ENCODE peak calls at places on chromosomes 13 and 19, in four cellular contexts. One of them, this sample, is unnamed.

GRCh38 chr13:27476943-27477681 is 26.7 kb upstream of the MTIF3 start:
- DNase-seq in HepG2: peak; percentile 76
- DNase-seq in H1: no peak
- DNase-seq in K562: no peak
- DNase-seq in this sample: peak; percentile 8

GRCh38 chr19:12786149-12786870 is 5.0 kb upstream of the JUNB start:
- DNase-seq in HepG2: no peak
- DNase-seq in H1: no peak
- DNase-seq in K562: no peak
- DNase-seq in this sample: no peak

GRCh38 chr13:77698211-77699058 is 948 bp downstream of the SLAIN1 start:
- DNase-seq in HepG2: no peak
- DNase-seq in H1: no peak
- DNase-seq in K562: peak; percentile 1
- DNase-seq in this sample: peak; percentile 31

GRCh38 chr19:46603195-46603637 is 2.1 kb downstream of the CALM3 start:
- DNase-seq in HepG2: peak; percentile 85
- DNase-seq in H1: no peak
- DNase-seq in K562: peak; percentile 55
- DNase-seq in this sample: no peak

GRCh38 chr19:16338470-16339360 is 14.1 kb downstream of the KLF2 start:
- DNase-seq in HepG2: peak; percentile 28
- DNase-seq in H1: no peak
- DNase-seq in K562: no peak
- DNase-seq in this sample: peak; percentile 86

GRCh38 chr13:70391678-70392077 is 283.4 kb upstream of the KLHL1 start:
- DNase-seq in HepG2: peak; percentile 14
- DNase-seq in H1: peak; percentile 27
- DNase-seq in K562: no peak
- DNase-seq in this sample: no peak

GRCh38 chr13:40456397-40456958 is 210.0 kb downstream of the FOXO1 start:
- DNase-seq in HepG2: no peak
- DNase-seq in H1: no peak
- DNase-seq in K562: no peak
- DNase-seq in this sample: no peak

GRCh38 chr13:35855531-35856019 is 275.6 kb downstream of the DCLK1 start:
- DNase-seq in HepG2: no peak
- DNase-seq in H1: peak; percentile 89
- DNase-seq in K562: no peak
- DNase-seq in this sample: no peak

GRCh38 chr13:57630661-57631606 is 610 bp upstream of the PCDH17 start:
- DNase-seq in HepG2: no peak
- DNase-seq in H1: no peak
- DNase-seq in K562: no peak
- DNase-seq in this sample: peak; percentile 50

GRCh38 chr13:80884031-80884785 is 543.3 kb upstream of the SPRY2 start:
- DNase-seq in HepG2: no peak
- DNase-seq in H1: no peak
- DNase-seq in K562: peak; percentile 4
- DNase-seq in this sample: no peak

GRCh38 chr19:8806661-8807060 is 25.4 kb downstream of the ZNF558 start:
- DNase-seq in HepG2: no peak
- DNase-seq in H1: no peak
- DNase-seq in K562: no peak
- DNase-seq in this sample: no peak

GRCh38 chr19:35074426-35075201 is 33.1 kb downstream of the HPN start:
- DNase-seq in HepG2: no peak
- DNase-seq in H1: no peak
- DNase-seq in K562: no peak
- DNase-seq in this sample: no peak

GRCh38 chr13:98664047-98664446 is 87.1 kb upstream of the STK24 start:
- DNase-seq in HepG2: no peak
- DNase-seq in H1: no peak
- DNase-seq in K562: no peak
- DNase-seq in this sample: no peak

GRCh38 chr13:57970404-57970803 is 338.9 kb downstream of the PCDH17 start:
- DNase-seq in HepG2: no peak
- DNase-seq in H1: no peak
- DNase-seq in K562: no peak
- DNase-seq in this sample: no peak

GRCh38 chr19:890831-891230 is 2.2 kb downstream of the MED16 start:
- DNase-seq in HepG2: no peak
- DNase-seq in H1: no peak
- DNase-seq in K562: no peak
- DNase-seq in this sample: no peak
- H3K9ac ChIP-seq in HepG2: no peak overlapping the region
- H3K9ac ChIP-seq in H1: no peak overlapping the region
- H3K9ac ChIP-seq in K562: no peak overlapping the region
- H3K9ac ChIP-seq in this sample: no peak overlapping the region

GRCh38 chr13:112248406-112248760 is 127.8 kb upstream of the SPACA7 start:
- DNase-seq in HepG2: no peak
- DNase-seq in H1: no peak
- DNase-seq in K562: no peak
- DNase-seq in this sample: no peak

GRCh38 chr13:112245959-112246358 is 130.2 kb upstream of the SPACA7 start:
- DNase-seq in HepG2: no peak
- DNase-seq in H1: no peak
- DNase-seq in K562: no peak
- DNase-seq in this sample: no peak

GRCh38 chr13:112247471-112248405 is 128.4 kb upstream of the SPACA7 start:
- DNase-seq in HepG2: no peak
- DNase-seq in H1: no peak
- DNase-seq in K562: no peak
- DNase-seq in this sample: no peak

GRCh38 chr13:112245179-112245724 is 130.9 kb upstream of the SPACA7 start:
- DNase-seq in HepG2: no peak
- DNase-seq in H1: no peak
- DNase-seq in K562: no peak
- DNase-seq in this sample: no peak

DNA sequence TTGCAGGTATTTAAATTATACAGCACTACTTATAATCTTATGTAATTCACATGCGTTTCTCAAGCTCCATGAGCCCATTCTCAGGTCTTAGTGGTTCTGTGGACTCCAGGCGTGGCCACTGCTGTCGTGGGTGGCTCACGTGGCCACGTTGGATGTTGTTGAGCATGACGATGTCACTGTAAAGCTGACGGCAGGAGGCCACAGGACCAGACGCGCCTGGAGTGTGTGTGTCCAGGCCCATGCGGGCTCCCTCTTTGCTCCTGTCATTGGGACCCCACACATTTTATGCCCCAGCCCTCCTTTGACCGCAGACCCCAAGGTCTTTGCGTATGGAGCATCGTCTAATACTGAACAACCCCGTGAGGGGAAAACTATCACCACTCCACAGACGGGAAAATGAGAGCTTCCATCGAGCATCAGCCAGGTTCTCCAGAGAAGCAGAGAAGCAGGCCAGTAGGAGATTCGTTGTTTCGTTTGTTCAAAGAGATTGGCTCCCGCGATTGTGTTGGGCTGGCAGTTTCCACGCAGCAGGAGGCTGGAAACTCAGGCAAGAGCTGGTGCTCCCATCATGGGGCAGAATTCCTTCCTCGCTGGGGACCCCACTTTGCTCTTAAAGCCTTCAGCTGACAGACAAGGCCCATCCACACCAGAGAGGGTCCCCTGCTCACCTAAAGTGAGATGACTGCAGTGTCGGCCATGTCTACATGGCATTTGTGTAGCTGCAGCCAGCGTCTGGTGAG is 129.3 kb upstream of the SPACA7 start:
- DNase-seq in HepG2: no peak
- DNase-seq in H1: no peak
- DNase-seq in K562: no peak
- DNase-seq in this sample: no peak
- TF ChIP-seq JUN in HepG2: no peak
- TF ChIP-seq JUN in H1: no peak
- TF ChIP-seq JUN in K562: no peak
- TF ChIP-seq JUN in this sample: no peak

DNA sequence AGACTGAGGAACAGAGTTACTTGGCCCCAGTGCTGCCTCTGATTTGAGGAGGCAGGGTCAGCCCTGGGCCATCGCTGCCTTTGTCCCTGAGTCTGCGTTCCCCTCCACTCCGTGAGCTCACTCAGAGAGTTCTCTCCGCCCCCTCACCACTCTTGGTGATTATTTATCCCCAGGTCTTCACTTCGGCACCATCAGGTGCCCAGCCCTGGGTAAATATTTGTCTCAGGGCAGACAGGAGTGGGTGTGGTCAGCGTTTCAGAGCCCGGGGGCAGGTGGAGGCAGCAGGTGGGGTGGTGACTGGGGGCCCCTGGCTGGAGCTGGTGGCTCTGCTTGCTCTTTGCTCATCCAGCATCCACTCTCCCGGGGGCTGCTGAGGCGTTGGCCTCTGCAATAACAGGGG is 20.6 kb downstream of the PPP1R37 start:
- DNase-seq in HepG2: peak; percentile 66
- DNase-seq in H1: no peak
- DNase-seq in K562: no peak
- DNase-seq in this sample: no peak
- H3K9ac ChIP-seq in HepG2: no peak overlapping the region
- H3K9ac ChIP-seq in H1: no peak overlapping the region
- H3K9ac ChIP-seq in K562: no peak overlapping the region
- H3K9ac ChIP-seq in this sample: no peak overlapping the region

GRCh38 chr13:60152114-60152513 is 11.6 kb downstream of the DIAPH3 start:
- DNase-seq in HepG2: no peak
- DNase-seq in H1: no peak
- DNase-seq in K562: no peak
- DNase-seq in this sample: no peak
- TF ChIP-seq JUN in HepG2: no peak
- TF ChIP-seq JUN in H1: no peak
- TF ChIP-seq JUN in K562: no peak
- TF ChIP-seq JUN in this sample: no peak

DNA sequence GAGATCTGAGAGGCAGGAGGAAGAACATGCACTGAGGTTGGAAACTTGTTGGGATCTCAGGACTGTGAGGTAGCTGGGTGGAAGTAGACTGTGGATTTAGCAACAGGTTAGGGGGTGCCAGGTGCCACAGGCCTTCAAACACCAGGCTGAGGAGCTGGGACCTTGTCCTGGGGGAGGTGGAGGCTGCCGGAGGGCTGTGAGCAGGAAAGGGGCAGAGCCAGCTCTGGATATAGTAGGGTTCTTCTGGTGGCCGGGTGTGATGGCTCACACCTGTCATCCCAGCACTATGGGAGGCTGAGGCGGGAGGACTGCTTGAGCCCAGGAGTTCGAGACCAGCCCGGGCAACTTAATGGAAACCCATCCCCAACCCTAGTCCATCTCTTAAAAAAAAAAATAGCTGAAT is 3.1 kb downstream of the FUZ start:
- DNase-seq in HepG2: no peak
- DNase-seq in H1: no peak
- DNase-seq in K562: no peak
- DNase-seq in this sample: no peak
- H3K9ac ChIP-seq in HepG2: peak overlapping the region; percentile 52
- H3K9ac ChIP-seq in H1: no peak overlapping the region
- H3K9ac ChIP-seq in K562: no peak overlapping the region
- H3K9ac ChIP-seq in this sample: no peak overlapping the region

GRCh38 chr19:57465680-57466381 is 8.9 kb upstream of the VN1R1 start:
- DNase-seq in HepG2: peak; percentile 57
- DNase-seq in H1: no peak
- DNase-seq in K562: peak; percentile 36
- DNase-seq in this sample: peak; percentile 16
- TF ChIP-seq JUN in HepG2: no peak
- TF ChIP-seq JUN in H1: no peak
- TF ChIP-seq JUN in K562: no peak
- TF ChIP-seq JUN in this sample: no peak

DNA sequence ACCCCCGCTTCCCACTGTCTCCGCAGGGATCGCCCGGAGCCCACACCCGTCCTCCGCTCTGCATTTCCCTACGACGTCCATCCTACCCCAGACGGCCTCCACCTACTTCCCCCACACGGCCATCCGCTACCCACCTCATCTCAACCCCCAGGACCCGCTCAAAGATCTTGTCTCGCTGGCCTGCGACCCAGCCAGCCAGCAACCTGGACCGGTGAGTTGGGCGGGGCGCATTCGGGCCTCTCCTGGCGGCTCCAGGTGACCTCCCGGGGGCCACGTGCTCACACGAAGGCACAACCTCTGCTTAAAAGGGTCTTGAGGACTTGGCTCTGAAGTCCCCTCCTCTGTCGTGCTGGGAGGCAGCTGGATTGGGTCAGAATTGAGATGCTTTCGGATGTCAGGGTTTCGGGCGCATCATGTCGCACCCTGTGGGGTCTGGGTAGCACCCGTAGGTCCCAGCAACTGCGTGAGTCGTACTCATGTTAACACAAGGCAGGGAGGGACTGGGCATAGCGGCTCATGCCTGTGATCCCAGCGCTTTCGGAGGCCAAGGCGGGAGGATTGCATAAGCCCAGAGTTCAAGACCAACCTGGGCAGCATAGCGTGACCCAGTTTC is 27.8 kb downstream of the SMIM24 start:
- DNase-seq in HepG2: no peak
- DNase-seq in H1: no peak
- DNase-seq in K562: no peak
- DNase-seq in this sample: no peak
- H3K9ac ChIP-seq in HepG2: no peak overlapping the region
- H3K9ac ChIP-seq in H1: no peak overlapping the region
- H3K9ac ChIP-seq in K562: no peak overlapping the region
- H3K9ac ChIP-seq in this sample: no peak overlapping the region

GRCh38 chr13:66875264-66875663 is 354.9 kb downstream of the PCDH9 start:
- DNase-seq in HepG2: no peak
- DNase-seq in H1: no peak
- DNase-seq in K562: no peak
- DNase-seq in this sample: no peak
- TF ChIP-seq JUN in HepG2: no peak
- TF ChIP-seq JUN in H1: no peak
- TF ChIP-seq JUN in K562: no peak
- TF ChIP-seq JUN in this sample: no peak

DNA sequence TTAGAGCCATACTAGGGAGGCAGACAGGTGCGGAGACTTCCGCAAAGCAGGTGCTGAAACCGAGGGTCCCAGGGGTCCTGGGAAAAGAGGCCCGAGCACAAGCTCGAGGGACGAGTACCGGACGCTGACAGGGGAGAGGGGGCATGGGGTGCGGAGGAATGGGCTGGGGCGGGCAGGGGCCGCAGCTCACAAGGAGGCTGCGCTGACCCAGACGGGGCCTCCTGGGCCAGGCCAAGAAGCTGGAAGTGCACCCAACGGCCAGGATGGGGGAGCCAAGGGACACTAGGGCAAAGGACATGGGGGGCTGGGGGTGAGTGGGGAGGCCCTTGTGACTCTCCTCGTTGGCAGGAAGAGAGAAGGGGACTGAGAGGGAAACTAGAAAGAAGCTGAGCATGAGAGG is 1.8 kb downstream of the POLR2E start:
- DNase-seq in HepG2: no peak
- DNase-seq in H1: no peak
- DNase-seq in K562: no peak
- DNase-seq in this sample: no peak
- H3K9ac ChIP-seq in HepG2: peak overlapping the region; percentile 92
- H3K9ac ChIP-seq in H1: no peak overlapping the region
- H3K9ac ChIP-seq in K562: no peak overlapping the region
- H3K9ac ChIP-seq in this sample: no peak overlapping the region

This sample was measured in endothelial cell of umbilical vein.